ENCODE peak calls at places on chromosomes 13 and 19, in seven cellular contexts. X, Z, G, S, F, V and H are unnamed samples.

GRCh38 chr19:33191501-33191900 is 2.6 kb upstream of the LRP3 start:
- DNase-seq in X (peak), Z (no peak), G (no peak), S (no peak), F (no peak), V (no peak), H (no peak)

GRCh38 chr13:40609972-40610726 is 56.3 kb downstream of the FOXO1 start:
- DNase-seq in X (no peak), Z (no peak), G (no peak), S (peak), F (no peak), V (no peak), H (peak)

GRCh38 chr13:53254495-53254894 is 225.9 kb downstream of the OLFM4 start:
- DNase-seq in X (peak), Z (no peak), G (peak), S (no peak), F (no peak), V (no peak), H (peak)

GRCh38 chr19:48271531-48272151 is 1.8 kb downstream of the ZNF114 start:
- DNase-seq in X (peak), Z (peak), G (peak), S (peak), F (no peak), V (peak), H (peak)

GRCh38 chr13:40438022-40438692 is 228.3 kb downstream of the FOXO1 start:
- DNase-seq in X (no peak), Z (no peak), G (no peak), S (no peak), F (no peak), V (no peak), H (no peak)

GRCh38 chr13:25171517-25172302 is at the start of gene AMER2:
- DNase-seq in X (peak), Z (no peak), G (peak), S (peak), F (peak), V (no peak), H (no peak)

GRCh38 chr13:38735655-38736440 is 49.0 kb downstream of the FREM2 start:
- DNase-seq in X (peak), Z (no peak), G (no peak), S (no peak), F (no peak), V (no peak), H (no peak)

GRCh38 chr13:80871481-80871880 is 530.6 kb upstream of the SPRY2 start:
- DNase-seq in X (no peak), Z (no peak), G (no peak), S (peak), F (no peak), V (no peak), H (peak)

GRCh38 chr13:49681837-49682236 is 9.4 kb downstream of the EBPL start:
- DNase-seq in X (peak), Z (no peak), G (peak), S (peak), F (no peak), V (peak), H (peak)

GRCh38 chr13:23202383-23202782 is 21.6 kb downstream of the SGCG start:
- DNase-seq in X (no peak), Z (no peak), G (no peak), S (peak), F (no peak), V (no peak), H (peak)

GRCh38 chr13:112684041-112684440 is 5.8 kb upstream of the ATP11A start:
- DNase-seq in X (no peak), Z (no peak), G (no peak), S (no peak), F (no peak), V (no peak), H (no peak)

GRCh38 chr19:18649371-18650047 is 12.7 kb downstream of the KLHL26 start:
- DNase-seq in X (peak), Z (peak), G (peak), S (peak), F (no peak), V (peak), H (peak)

GRCh38 chr19:53394522-53394973 is 401 bp upstream of the ZNF765 start:
- DNase-seq in X (peak), Z (peak), G (peak), S (peak), F (peak), V (peak), H (no peak)

GRCh38 chr19:15525291-15525690 is 17.0 kb downstream of the CYP4F22 start:
- DNase-seq in X (no peak), Z (no peak), G (no peak), S (no peak), F (no peak), V (no peak), H (no peak)

GRCh38 chr19:28638445-28638844 is 574.5 kb downstream of the UQCRFS1 start:
- DNase-seq in X (no peak), Z (no peak), G (no peak), S (no peak), F (no peak), V (no peak), H (no peak)

GRCh38 chr13:30394798-30395191 is 27.5 kb upstream of the UBE2L5 start:
- DNase-seq in X (no peak), Z (no peak), G (no peak), S (no peak), F (no peak), V (peak), H (no peak)

GRCh38 chr13:79246575-79246949 is 159.5 kb downstream of the RBM26 start:
- DNase-seq in X (no peak), Z (no peak), G (no peak), S (no peak), F (no peak), V (no peak), H (peak)

GRCh38 chr13:107203146-107203847 is 635.4 kb upstream of the ARGLU1 start:
- DNase-seq in X (peak), Z (peak), G (peak), S (peak), F (no peak), V (no peak), H (peak)

GRCh38 chr19:44757057-44757734 is 8.7 kb downstream of the BCL3 start:
- DNase-seq in X (peak), Z (peak), G (peak), S (peak), F (peak), V (peak), H (no peak)

GRCh38 chr19:48868196-48868886 is at the start of gene PLEKHA4:
- DNase-seq in X (peak), Z (peak), G (peak), S (peak), F (peak), V (peak), H (no peak)

GRCh38 chr13:73596382-73596781 is 537.6 kb downstream of the KLF5 start:
- DNase-seq in X (no peak), Z (no peak), G (no peak), S (no peak), F (no peak), V (no peak), H (no peak)

GRCh38 chr13:110564472-110564985 is 3.0 kb upstream of the RAB20 start:
- DNase-seq in X (peak), Z (no peak), G (no peak), S (no peak), F (no peak), V (no peak), H (no peak)

GRCh38 chr19:48752511-48753365 is at the start of gene FUT1:
- DNase-seq in X (peak), Z (peak), G (peak), S (peak), F (peak), V (no peak), H (peak)

GRCh38 chr13:40168425-40169155 is 497.9 kb downstream of the FOXO1 start:
- DNase-seq in X (no peak), Z (no peak), G (no peak), S (no peak), F (no peak), V (no peak), H (peak)

GRCh38 chr19:36140289-36141038 is 598 bp downstream of the CAPNS1 start:
- DNase-seq in X (peak), Z (peak), G (peak), S (peak), F (peak), V (peak), H (peak)

GRCh38 chr13:106182404-106182803 is 353.1 kb downstream of the EFNB2 start:
- DNase-seq in X (no peak), Z (no peak), G (no peak), S (peak), F (no peak), V (peak), H (peak)

GRCh38 chr19:52527954-52528326 is 472 bp downstream of the ZNF808 start:
- DNase-seq in X (peak), Z (peak), G (peak), S (peak), F (no peak), V (no peak), H (no peak)

GRCh38 chr13:50224534-50224933 is 209.3 kb downstream of the KCNRG start:
- DNase-seq in X (no peak), Z (no peak), G (no peak), S (peak), F (no peak), V (peak), H (peak)

GRCh38 chr19:35643255-35644205 is 2.0 kb downstream of the ETV2 start:
- DNase-seq in X (peak), Z (peak), G (peak), S (peak), F (peak), V (peak), H (peak)

DNA sequence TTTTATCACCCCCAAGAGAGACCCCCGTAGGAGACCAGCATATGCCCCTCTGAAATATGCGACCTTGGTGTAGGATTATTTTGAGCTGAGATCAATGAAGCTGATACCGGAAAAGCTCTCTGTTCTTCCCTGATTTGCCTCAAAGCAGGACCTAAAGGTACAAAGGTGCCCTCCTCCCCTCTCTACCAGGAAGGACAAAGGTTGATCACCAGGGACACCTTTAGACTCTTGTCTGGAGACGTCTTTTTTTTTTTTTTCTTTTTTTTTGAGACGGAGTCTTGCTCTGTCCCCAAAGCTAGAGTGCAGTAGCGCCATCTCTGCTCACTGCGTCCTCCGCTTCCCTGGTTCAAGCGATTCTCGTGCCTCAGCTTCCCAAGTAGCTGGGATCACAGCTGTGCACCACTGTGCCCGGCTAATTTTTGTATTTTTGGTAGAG is 792 bp upstream of the PEX11G start:
- DNase-seq in X (peak), Z (no peak), G (peak), S (no peak), F (no peak), V (no peak), H (no peak)
- H3K4me3 ChIP-seq in X (peak), Z (no peak), G (no peak), S (no peak), F (no peak), V (no peak), H (no peak)

GRCh38 chr13:70623260-70623659 is 515.0 kb upstream of the KLHL1 start:
- DNase-seq in X (no peak), Z (no peak), G (peak), S (peak), F (no peak), V (peak), H (peak)
- TF ChIP-seq CTCF in X (peak), Z (peak), G (peak), S (peak), F (peak), V (peak), H (peak)

DNA sequence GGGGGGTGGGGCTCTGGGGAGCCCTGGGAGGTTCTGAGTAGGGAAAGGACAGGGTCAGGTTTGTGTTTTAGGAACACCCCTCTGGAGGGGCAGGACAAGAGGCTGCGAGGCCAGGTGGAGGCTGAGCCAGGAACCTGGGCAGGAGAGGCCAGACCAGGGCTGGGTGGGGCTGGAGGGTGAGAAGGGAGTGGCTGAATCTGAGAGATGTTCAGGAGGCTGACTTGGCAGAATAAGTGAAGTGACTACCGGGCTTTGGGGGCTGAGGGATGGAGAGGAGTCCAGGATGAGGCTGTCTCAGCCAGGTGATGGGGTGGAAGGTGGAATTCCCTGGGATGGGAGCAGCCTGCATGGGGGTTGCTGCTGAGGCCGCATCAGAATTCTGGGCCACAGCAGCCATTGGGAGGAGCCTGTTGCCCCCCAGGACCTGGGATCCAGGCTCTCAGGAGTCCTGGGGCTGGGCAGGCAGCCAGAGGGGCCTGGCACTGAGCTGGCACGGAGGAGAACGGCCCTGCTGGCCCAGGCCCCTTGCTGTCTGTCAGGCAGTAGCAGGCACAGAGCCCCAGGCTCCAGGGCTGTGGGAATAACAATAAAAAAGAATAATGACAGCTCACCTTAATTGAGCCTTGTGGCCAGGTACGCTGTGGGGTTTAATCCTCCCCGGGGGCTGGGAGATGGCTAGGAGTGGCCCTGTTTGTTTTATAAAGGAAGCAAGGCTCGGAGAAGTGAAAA is 3.3 kb downstream of the PPP5C start:
- DNase-seq in X (no peak), Z (no peak), G (no peak), S (no peak), F (no peak), V (no peak), H (peak)
- H3K4me3 ChIP-seq in X (no peak), Z (no peak), G (no peak), S (no peak), F (no peak), V (no peak), H (no peak)

DNA sequence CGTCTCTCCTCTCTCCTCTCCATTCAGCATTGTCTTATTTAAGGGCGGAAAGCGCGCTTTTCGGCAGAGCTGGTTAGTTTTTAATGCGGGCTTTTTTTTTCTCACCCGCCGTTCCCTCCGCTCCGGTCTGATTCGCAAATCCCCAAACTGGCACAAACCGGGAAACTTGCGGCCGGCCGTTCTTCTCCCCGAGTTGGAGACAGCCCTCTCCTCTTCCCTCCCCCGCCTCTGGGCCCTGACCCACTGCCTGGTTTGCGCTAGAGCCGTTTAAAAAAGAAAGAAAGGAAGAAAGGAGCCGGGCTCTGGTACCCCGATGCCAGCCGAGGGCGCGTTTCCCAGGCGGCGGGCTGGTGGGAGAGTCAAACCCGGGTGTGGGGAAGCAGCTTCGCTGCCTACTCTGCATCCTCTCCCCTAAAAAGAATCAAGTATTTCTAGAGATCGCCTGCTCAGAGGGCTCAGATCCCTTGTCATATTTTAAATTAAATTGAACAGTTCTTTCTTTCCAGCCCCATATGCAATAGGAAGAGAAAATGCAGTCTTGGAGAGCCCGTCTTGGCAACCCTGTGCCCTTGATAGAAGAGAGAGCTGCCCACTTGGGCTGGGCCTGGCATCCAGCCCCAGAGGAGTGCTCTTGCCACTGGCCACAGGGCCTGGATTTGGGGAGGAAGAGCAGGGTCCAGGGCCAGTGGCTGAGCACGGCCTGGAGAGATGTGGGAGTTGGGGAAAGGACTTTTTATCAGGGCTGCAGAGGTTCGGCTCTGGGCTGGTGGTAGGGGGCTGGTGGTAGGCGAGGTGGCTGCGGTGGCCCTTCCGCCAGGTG is 19.0 kb downstream of the NFIX start:
- DNase-seq in X (peak), Z (no peak), G (peak), S (peak), F (no peak), V (no peak), H (no peak)
- TF ChIP-seq CTCF in X (no peak), Z (no peak), G (no peak), S (no peak), F (no peak), V (no peak), H (no peak)

DNA sequence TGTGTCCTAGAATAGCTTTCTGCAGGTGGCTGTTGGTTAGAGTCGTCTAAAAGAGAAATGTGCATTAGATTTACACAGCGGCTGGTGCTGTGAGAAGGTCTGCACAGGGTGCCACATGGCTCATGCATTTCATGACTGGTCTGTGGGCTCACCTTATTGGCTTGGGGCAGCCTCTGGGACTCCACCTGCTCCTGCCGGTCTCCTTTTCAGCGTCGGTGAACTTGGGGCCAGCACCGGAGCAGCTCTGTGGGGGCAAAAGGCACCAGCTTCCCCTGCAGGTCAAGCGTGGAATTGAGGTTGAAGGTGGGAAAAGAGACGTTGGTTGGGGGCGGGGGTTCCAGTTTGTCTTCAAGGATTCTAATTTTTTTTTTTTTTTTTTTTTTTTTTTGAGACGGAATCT is 3.1 kb upstream of the PNMA8C start:
- DNase-seq in X (peak), Z (no peak), G (no peak), S (no peak), F (peak), V (no peak), H (no peak)
- H3K4me3 ChIP-seq in X (no peak), Z (no peak), G (no peak), S (no peak), F (no peak), V (no peak), H (no peak)